ENCODE peak calls at places on chromosomes 7 and 10, in nine cellular contexts. Q is colonic mucosa; R is memory B cell; P is stimulated activated naive B cell treated with anti-CD40 and anti-IgM and Interleukin-4, amounts not matched to agents 10 μg/mL and 1 μg/mL and 100 μg/mL, for 72 hours; T is Kasumi-1; O is smooth muscle cell of the brain vasculature; F is choroid plexus epithelial cell; Z is posterior cingulate gyrus; J is AG09319. C is an unnamed sample.
A peak's percentile ranks its signal among the peaks of the same experiment; 100 is the strongest.

GRCh38 chr7:73741600-73741999 is 3.0 kb upstream of the ABHD11 start:
- DNase-seq in Q (no peak), R (no peak), P (no peak), T (no peak), O (no peak), F (no peak), Z (no peak), J (no peak), C (no peak)

GRCh38 chr10:124595143-124595883 is 133.7 kb downstream of the LHPP start:
- DNase-seq in Q (no peak), R (no peak), P (no peak), T (peak; percentile 74), O (no peak), F (no peak), Z (no peak), J (no peak), C (no peak)

GRCh38 chr10:100979821-100980272 is 7.5 kb downstream of the MRPL43 start:
- DNase-seq in Q (no peak), R (no peak), P (no peak), T (no peak), O (no peak), F (no peak), Z (no peak), J (no peak), C (no peak)

GRCh38 chr7:24313777-24314176 is 29.8 kb downstream of the NPY start:
- DNase-seq in Q (no peak), R (no peak), P (no peak), T (no peak), O (no peak), F (no peak), Z (no peak), J (no peak), C (no peak)

GRCh38 chr10:126904807-126905686 is at the start of gene DOCK1:
- DNase-seq in Q (peak; percentile 79), R (no peak), P (no peak), T (no peak), O (peak; percentile 17), F (peak; percentile 67), Z (peak; percentile 62), J (peak; percentile 24), C (no peak)

GRCh38 chr10:126186746-126187145 is 201.5 kb downstream of the ADAM12 start:
- DNase-seq in Q (no peak), R (no peak), P (no peak), T (no peak), O (no peak), F (no peak), Z (no peak), J (no peak), C (no peak)

GRCh38 chr10:83545901-83546391 is 593.4 kb upstream of the GHITM start:
- DNase-seq in Q (no peak), R (no peak), P (no peak), T (no peak), O (no peak), F (no peak), Z (no peak), J (no peak), C (no peak)

GRCh38 chr7:99997545-99998137 is 17.8 kb upstream of the ZKSCAN1 start:
- DNase-seq in Q (peak; percentile 57), R (peak; percentile 57), P (peak; percentile 48), T (peak; percentile 15), O (no peak), F (peak; percentile 38), Z (peak; percentile 54), J (no peak), C (peak; percentile 56)

GRCh38 chr10:6565588-6565987 is 14.5 kb downstream of the PRKCQ start:
- DNase-seq in Q (no peak), R (no peak), P (no peak), T (no peak), O (no peak), F (no peak), Z (no peak), J (no peak), C (no peak)

GRCh38 chr10:124996127-124996853 is 54.4 kb downstream of the ZRANB1 start:
- DNase-seq in Q (no peak), R (no peak), P (no peak), T (no peak), O (no peak), F (no peak), Z (no peak), J (no peak), C (no peak)

GRCh38 chr10:36489928-36490279 is 635.5 kb upstream of the ANKRD30A start:
- DNase-seq in Q (no peak), R (no peak), P (no peak), T (no peak), O (peak; percentile 51), F (peak; percentile 85), Z (no peak), J (peak; percentile 29), C (no peak)

C was measured in GM12892.